ENCODE peak calls at places on chromosomes 12 and 14, in four cellular contexts. J is body of pancreas, M is KG1, C is fibroblast of the conjunctiva. V is an unnamed sample.

GRCh38 chr14:68285421-68286179 is 466.0 kb downstream of the RAD51B start:
- DNase-seq in C (no peak), J (no peak), M (no peak), V (no peak)

GRCh38 chr12:4220489-4220888 is 53.1 kb upstream of the CCND2 start:
- DNase-seq in C (no peak), M (no peak), J (no peak), V (no peak)

GRCh38 chr14:95057851-95058250 is 99.5 kb downstream of the DICER1 start:
- DNase-seq in M (no peak), C (no peak), J (no peak), V (no peak)

GRCh38 chr12:125093681-125094025 is 28.4 kb downstream of the AACS start:
- DNase-seq in M (no peak), C (no peak), J (no peak), V (no peak)

GRCh38 chr12:125683748-125684381 is 618.6 kb downstream of the AACS start:
- DNase-seq in C (no peak), M (no peak), J (peak; percentile 31), V (peak; percentile 26)

GRCh38 chr12:122893208-122894151 is 2.4 kb downstream of the VPS37B start:
- DNase-seq in C (no peak), J (peak; percentile 39), M (no peak), V (no peak)

GRCh38 chr12:121748571-121749265 is 36.2 kb downstream of the TMEM120B start:
- DNase-seq in C (peak; percentile 74), J (no peak), M (no peak), V (peak; percentile 75)

GRCh38 chr12:6171409-6172015 is 28.7 kb upstream of the CD9 start:
- DNase-seq in J (peak; percentile 31), M (no peak), C (no peak), V (no peak)

GRCh38 chr12:55716582-55717396 is 943 bp downstream of the BLOC1S1 start:
- DNase-seq in M (no peak), J (no peak), C (no peak), V (peak; percentile 56)

GRCh38 chr12:132557291-132557968 is 53.0 kb downstream of the LRCOL1 start:
- DNase-seq in C (no peak), M (no peak), J (no peak), V (no peak)

GRCh38 chr14:106459971-106460730 is 933.8 kb downstream of the TMEM121 start:
- DNase-seq in M (no peak), C (no peak), J (no peak), V (peak; percentile 83)

GRCh38 chr12:95836185-95836609 is 22.6 kb upstream of the SNRPF start:
- DNase-seq in C (no peak), M (no peak), J (no peak), V (peak; percentile 40)

GRCh38 chr14:51852541-51852940 is 7.9 kb upstream of the GNG2 start:
- DNase-seq in C (no peak), M (no peak), J (no peak), V (no peak)

GRCh38 chr14:77039285-77040058 is 11.0 kb upstream of the IRF2BPL start:
- DNase-seq in C (no peak), M (no peak), J (no peak), V (no peak)

GRCh38 chr14:28299227-28299626 is 467.4 kb upstream of the FOXG1 start:
- DNase-seq in C (no peak), J (no peak), M (no peak), V (no peak)

GRCh38 chr12:108629824-108630476 is 3.7 kb downstream of the SELPLG start:
- DNase-seq in J (no peak), C (no peak), M (no peak), V (peak; percentile 89)

GRCh38 chr12:130708648-130709047 is 7.5 kb downstream of the RIMBP2 start:
- DNase-seq in M (no peak), C (no peak), J (no peak), V (no peak)

GRCh38 chr14:105864651-105865265 is 338.4 kb downstream of the TMEM121 start:
- DNase-seq in C (no peak), J (peak; percentile 9), M (no peak), V (no peak)

GRCh38 chr12:64824500-64825142 is at the start of gene TBC1D30:
- DNase-seq in C (no peak), J (peak; percentile 17), M (no peak), V (peak; percentile 50)

GRCh38 chr12:54182086-54182485 is 6.7 kb downstream of the SMUG1 start:
- DNase-seq in J (no peak), M (no peak), C (no peak), V (no peak)

GRCh38 chr12:56188116-56188785 is 1.0 kb downstream of the SMARCC2 start:
- DNase-seq in C (no peak), J (no peak), M (no peak), V (no peak)

GRCh38 chr14:99538733-99539132 is 57.5 kb downstream of the CCNK start:
- DNase-seq in J (no peak), M (no peak), C (no peak), V (no peak)

GRCh38 chr12:13275366-13275765 is 78.8 kb downstream of the EMP1 start:
- DNase-seq in M (no peak), J (no peak), C (no peak), V (no peak)

GRCh38 chr12:27828196-27828595 is 48.2 kb upstream of the MANSC4 start:
- DNase-seq in C (no peak), J (no peak), M (no peak), V (peak; percentile 27)

GRCh38 chr14:51855234-51855633 is 5.2 kb upstream of the GNG2 start:
- DNase-seq in J (no peak), C (no peak), M (no peak), V (no peak)

GRCh38 chr14:104343690-104344640 is 205.6 kb downstream of the KIF26A start:
- DNase-seq in M (no peak), J (peak; percentile 7), C (no peak), V (no peak)

GRCh38 chr14:72574687-72575086 is 319.2 kb downstream of the DPF3 start:
- DNase-seq in J (no peak), M (no peak), C (no peak), V (no peak)

GRCh38 chr14:106308839-106309389 is 782.5 kb downstream of the TMEM121 start:
- DNase-seq in M (no peak), C (no peak), J (no peak), V (peak; percentile 40)

V was measured in Daoy.